ENCODE peak calls at places on chromosomes 3 and 15, in nine cellular contexts. One of them, this sample, is unnamed.

GRCh38 chr15:90716317-90716975 is 700 bp upstream of the BLM start:
- DNase-seq in fibroblast of pulmonary artery: peak
- DNase-seq in fibroblast of the conjunctiva: no peak
- DNase-seq in endodermal cell: no peak
- DNase-seq in GM12892: no peak
- DNase-seq in GM04503: no peak
- DNase-seq in fibroblast of mammary gland: peak
- DNase-seq in natural killer cell: no peak
- DNase-seq in sciatic nerve: no peak
- DNase-seq in this sample: no peak

GRCh38 chr3:171328419-171329082 is 131.7 kb downstream of the TNIK start:
- DNase-seq in natural killer cell: peak
- DNase-seq in sciatic nerve: no peak
- DNase-seq in fibroblast of the conjunctiva: no peak
- DNase-seq in endodermal cell: peak
- DNase-seq in fibroblast of pulmonary artery: peak
- DNase-seq in GM04503: no peak
- DNase-seq in fibroblast of mammary gland: peak
- DNase-seq in GM12892: no peak
- DNase-seq in this sample: no peak

GRCh38 chr3:190131329-190131728 is 10.6 kb upstream of the P3H2 start:
- DNase-seq in fibroblast of the conjunctiva: peak
- DNase-seq in fibroblast of mammary gland: peak
- DNase-seq in endodermal cell: no peak
- DNase-seq in GM04503: no peak
- DNase-seq in GM12892: no peak
- DNase-seq in natural killer cell: no peak
- DNase-seq in fibroblast of pulmonary artery: peak
- DNase-seq in sciatic nerve: no peak
- DNase-seq in this sample: no peak

GRCh38 chr3:18438586-18438985 is 13.4 kb upstream of the SATB1 start:
- DNase-seq in fibroblast of pulmonary artery: no peak
- DNase-seq in sciatic nerve: no peak
- DNase-seq in GM04503: no peak
- DNase-seq in GM12892: no peak
- DNase-seq in natural killer cell: peak
- DNase-seq in fibroblast of mammary gland: no peak
- DNase-seq in fibroblast of the conjunctiva: no peak
- DNase-seq in endodermal cell: no peak
- DNase-seq in this sample: no peak

GRCh38 chr15:25501828-25502446 is 63.1 kb upstream of the UBE3A start:
- DNase-seq in GM12892: no peak
- DNase-seq in sciatic nerve: no peak
- DNase-seq in GM04503: no peak
- DNase-seq in endodermal cell: peak
- DNase-seq in natural killer cell: no peak
- DNase-seq in fibroblast of pulmonary artery: peak
- DNase-seq in fibroblast of mammary gland: peak
- DNase-seq in fibroblast of the conjunctiva: no peak
- DNase-seq in this sample: no peak

GRCh38 chr3:27591811-27592210 is 107.6 kb upstream of the SLC4A7 start:
- DNase-seq in fibroblast of pulmonary artery: no peak
- DNase-seq in fibroblast of mammary gland: no peak
- DNase-seq in natural killer cell: no peak
- DNase-seq in sciatic nerve: no peak
- DNase-seq in endodermal cell: no peak
- DNase-seq in GM04503: no peak
- DNase-seq in GM12892: no peak
- DNase-seq in fibroblast of the conjunctiva: no peak
- DNase-seq in this sample: no peak

GRCh38 chr3:182855076-182855475 is 61.8 kb downstream of the ATP11B start:
- DNase-seq in sciatic nerve: no peak
- DNase-seq in natural killer cell: no peak
- DNase-seq in fibroblast of mammary gland: no peak
- DNase-seq in GM04503: no peak
- DNase-seq in fibroblast of pulmonary artery: no peak
- DNase-seq in fibroblast of the conjunctiva: no peak
- DNase-seq in endodermal cell: no peak
- DNase-seq in GM12892: no peak
- DNase-seq in this sample: no peak

GRCh38 chr3:172478116-172478515 is 29.9 kb upstream of the GHSR start:
- DNase-seq in endodermal cell: no peak
- DNase-seq in fibroblast of the conjunctiva: no peak
- DNase-seq in fibroblast of mammary gland: no peak
- DNase-seq in natural killer cell: no peak
- DNase-seq in fibroblast of pulmonary artery: no peak
- DNase-seq in GM04503: no peak
- DNase-seq in GM12892: no peak
- DNase-seq in sciatic nerve: no peak
- DNase-seq in this sample: no peak

GRCh38 chr3:79598594-79598993 is 169.2 kb downstream of the ROBO1 start:
- DNase-seq in fibroblast of pulmonary artery: peak
- DNase-seq in endodermal cell: peak
- DNase-seq in sciatic nerve: no peak
- DNase-seq in GM04503: no peak
- DNase-seq in natural killer cell: no peak
- DNase-seq in fibroblast of the conjunctiva: no peak
- DNase-seq in GM12892: no peak
- DNase-seq in fibroblast of mammary gland: no peak
- DNase-seq in this sample: no peak

GRCh38 chr15:61651267-61651666 is 409.0 kb downstream of the VPS13C start:
- DNase-seq in natural killer cell: no peak
- DNase-seq in GM12892: no peak
- DNase-seq in sciatic nerve: no peak
- DNase-seq in fibroblast of mammary gland: no peak
- DNase-seq in fibroblast of pulmonary artery: no peak
- DNase-seq in endodermal cell: no peak
- DNase-seq in fibroblast of the conjunctiva: no peak
- DNase-seq in GM04503: no peak
- DNase-seq in this sample: no peak

GRCh38 chr15:68057089-68057488 is 3.0 kb downstream of the PIAS1 start:
- DNase-seq in fibroblast of mammary gland: no peak
- DNase-seq in fibroblast of the conjunctiva: no peak
- DNase-seq in sciatic nerve: no peak
- DNase-seq in natural killer cell: no peak
- DNase-seq in GM12892: no peak
- DNase-seq in fibroblast of pulmonary artery: no peak
- DNase-seq in GM04503: no peak
- DNase-seq in endodermal cell: no peak
- DNase-seq in this sample: no peak

GRCh38 chr3:53191836-53192480 is 30.9 kb downstream of the PRKCD start:
- DNase-seq in GM12892: no peak
- DNase-seq in fibroblast of pulmonary artery: no peak
- DNase-seq in fibroblast of the conjunctiva: no peak
- DNase-seq in natural killer cell: no peak
- DNase-seq in sciatic nerve: peak
- DNase-seq in endodermal cell: no peak
- DNase-seq in GM04503: no peak
- DNase-seq in fibroblast of mammary gland: no peak
- DNase-seq in this sample: no peak

GRCh38 chr3:179015551-179016020 is 56.0 kb downstream of the ZMAT3 start:
- DNase-seq in fibroblast of the conjunctiva: peak
- DNase-seq in fibroblast of mammary gland: peak
- DNase-seq in natural killer cell: no peak
- DNase-seq in fibroblast of pulmonary artery: peak
- DNase-seq in GM04503: peak
- DNase-seq in sciatic nerve: no peak
- DNase-seq in GM12892: no peak
- DNase-seq in endodermal cell: peak
- DNase-seq in this sample: no peak

GRCh38 chr3:14351617-14352001 is 50.8 kb upstream of the SLC6A6 start:
- DNase-seq in GM12892: no peak
- DNase-seq in GM04503: no peak
- DNase-seq in endodermal cell: no peak
- DNase-seq in sciatic nerve: no peak
- DNase-seq in natural killer cell: no peak
- DNase-seq in fibroblast of mammary gland: no peak
- DNase-seq in fibroblast of pulmonary artery: no peak
- DNase-seq in fibroblast of the conjunctiva: no peak
- DNase-seq in this sample: no peak

GRCh38 chr15:65812467-65812866 is 20.4 kb upstream of the DENND4A start:
- DNase-seq in natural killer cell: no peak
- DNase-seq in GM04503: no peak
- DNase-seq in endodermal cell: no peak
- DNase-seq in fibroblast of pulmonary artery: no peak
- DNase-seq in GM12892: no peak
- DNase-seq in sciatic nerve: no peak
- DNase-seq in fibroblast of the conjunctiva: no peak
- DNase-seq in fibroblast of mammary gland: no peak
- DNase-seq in this sample: no peak

GRCh38 chr3:176416870-176417269 is 780.4 kb downstream of the TBL1XR1 start:
- DNase-seq in fibroblast of the conjunctiva: no peak
- DNase-seq in fibroblast of mammary gland: no peak
- DNase-seq in endodermal cell: peak
- DNase-seq in GM04503: no peak
- DNase-seq in natural killer cell: no peak
- DNase-seq in GM12892: no peak
- DNase-seq in sciatic nerve: no peak
- DNase-seq in fibroblast of pulmonary artery: no peak
- DNase-seq in this sample: no peak

GRCh38 chr15:62462721-62463120 is 297.6 kb upstream of the C2CD4B start:
- DNase-seq in fibroblast of pulmonary artery: no peak
- DNase-seq in GM12892: no peak
- DNase-seq in sciatic nerve: no peak
- DNase-seq in natural killer cell: no peak
- DNase-seq in fibroblast of mammary gland: no peak
- DNase-seq in fibroblast of the conjunctiva: no peak
- DNase-seq in endodermal cell: no peak
- DNase-seq in GM04503: no peak
- DNase-seq in this sample: no peak

GRCh38 chr3:55746808-55747413 is 259.8 kb upstream of the WNT5A start:
- DNase-seq in GM04503: no peak
- DNase-seq in fibroblast of pulmonary artery: peak
- DNase-seq in sciatic nerve: no peak
- DNase-seq in fibroblast of the conjunctiva: no peak
- DNase-seq in natural killer cell: no peak
- DNase-seq in GM12892: no peak
- DNase-seq in fibroblast of mammary gland: peak
- DNase-seq in endodermal cell: no peak
- DNase-seq in this sample: no peak

GRCh38 chr15:83446904-83447708 is at the start of gene SH3GL3:
- DNase-seq in natural killer cell: peak
- DNase-seq in fibroblast of the conjunctiva: peak
- DNase-seq in endodermal cell: peak
- DNase-seq in fibroblast of mammary gland: peak
- DNase-seq in fibroblast of pulmonary artery: peak
- DNase-seq in sciatic nerve: peak
- DNase-seq in GM12892: no peak
- DNase-seq in GM04503: no peak
- DNase-seq in this sample: peak

GRCh38 chr15:80856400-80856799 is 77.2 kb downstream of the CEMIP start:
- DNase-seq in fibroblast of the conjunctiva: no peak
- DNase-seq in fibroblast of pulmonary artery: no peak
- DNase-seq in endodermal cell: peak
- DNase-seq in GM12892: no peak
- DNase-seq in GM04503: no peak
- DNase-seq in natural killer cell: no peak
- DNase-seq in sciatic nerve: no peak
- DNase-seq in fibroblast of mammary gland: no peak
- DNase-seq in this sample: no peak

GRCh38 chr3:29609007-29609805 is 328.3 kb downstream of the RBMS3 start:
- DNase-seq in sciatic nerve: no peak
- DNase-seq in fibroblast of pulmonary artery: no peak
- DNase-seq in GM12892: no peak
- DNase-seq in fibroblast of mammary gland: no peak
- DNase-seq in endodermal cell: no peak
- DNase-seq in fibroblast of the conjunctiva: no peak
- DNase-seq in GM04503: no peak
- DNase-seq in natural killer cell: no peak
- DNase-seq in this sample: no peak

GRCh38 chr3:16885948-16886683 is 1.4 kb downstream of the PLCL2 start:
- DNase-seq in GM04503: no peak
- DNase-seq in endodermal cell: no peak
- DNase-seq in fibroblast of mammary gland: peak
- DNase-seq in fibroblast of pulmonary artery: peak
- DNase-seq in fibroblast of the conjunctiva: no peak
- DNase-seq in GM12892: no peak
- DNase-seq in sciatic nerve: no peak
- DNase-seq in natural killer cell: no peak
- DNase-seq in this sample: no peak

GRCh38 chr15:71971905-71972304 is 146.0 kb downstream of the MYO9A start:
- DNase-seq in natural killer cell: no peak
- DNase-seq in endodermal cell: no peak
- DNase-seq in GM12892: no peak
- DNase-seq in fibroblast of mammary gland: no peak
- DNase-seq in fibroblast of pulmonary artery: no peak
- DNase-seq in GM04503: no peak
- DNase-seq in sciatic nerve: no peak
- DNase-seq in fibroblast of the conjunctiva: no peak
- DNase-seq in this sample: no peak

GRCh38 chr3:39213613-39214012 is 21.2 kb upstream of the XIRP1 start:
- DNase-seq in sciatic nerve: no peak
- DNase-seq in fibroblast of mammary gland: no peak
- DNase-seq in GM04503: no peak
- DNase-seq in natural killer cell: no peak
- DNase-seq in fibroblast of pulmonary artery: no peak
- DNase-seq in GM12892: no peak
- DNase-seq in fibroblast of the conjunctiva: no peak
- DNase-seq in endodermal cell: no peak
- DNase-seq in this sample: no peak

GRCh38 chr15:75203017-75203907 is 1.6 kb downstream of the C15orf39 start:
- DNase-seq in natural killer cell: no peak
- DNase-seq in endodermal cell: no peak
- DNase-seq in fibroblast of pulmonary artery: peak
- DNase-seq in sciatic nerve: no peak
- DNase-seq in GM12892: no peak
- DNase-seq in fibroblast of mammary gland: peak
- DNase-seq in fibroblast of the conjunctiva: no peak
- DNase-seq in GM04503: no peak
- DNase-seq in this sample: no peak

GRCh38 chr3:14125193-14126016 is 553 bp downstream of the TMEM43 start:
- DNase-seq in natural killer cell: peak
- DNase-seq in fibroblast of mammary gland: peak
- DNase-seq in GM12892: no peak
- DNase-seq in sciatic nerve: no peak
- DNase-seq in fibroblast of pulmonary artery: peak
- DNase-seq in endodermal cell: peak
- DNase-seq in fibroblast of the conjunctiva: peak
- DNase-seq in GM04503: peak
- DNase-seq in this sample: peak

GRCh38 chr15:63915209-63915887 is 81.6 kb upstream of the HERC1 start:
- DNase-seq in sciatic nerve: no peak
- DNase-seq in GM04503: no peak
- DNase-seq in GM12892: no peak
- DNase-seq in fibroblast of the conjunctiva: no peak
- DNase-seq in fibroblast of pulmonary artery: no peak
- DNase-seq in fibroblast of mammary gland: no peak
- DNase-seq in endodermal cell: no peak
- DNase-seq in natural killer cell: no peak
- DNase-seq in this sample: no peak

GRCh38 chr3:193593666-193594025 is 638 bp downstream of the OPA1 start:
- DNase-seq in fibroblast of mammary gland: peak
- DNase-seq in GM12892: peak
- DNase-seq in fibroblast of the conjunctiva: no peak
- DNase-seq in fibroblast of pulmonary artery: peak
- DNase-seq in GM04503: no peak
- DNase-seq in endodermal cell: no peak
- DNase-seq in sciatic nerve: no peak
- DNase-seq in natural killer cell: peak
- DNase-seq in this sample: no peak

GRCh38 chr3:100089802-100090668 is 24.3 kb downstream of the FILIP1L start:
- DNase-seq in GM12892: no peak
- DNase-seq in sciatic nerve: no peak
- DNase-seq in endodermal cell: peak
- DNase-seq in natural killer cell: no peak
- DNase-seq in GM04503: no peak
- DNase-seq in fibroblast of the conjunctiva: peak
- DNase-seq in fibroblast of mammary gland: peak
- DNase-seq in fibroblast of pulmonary artery: peak
- DNase-seq in this sample: no peak

GRCh38 chr15:72838311-72838731 is 54.8 kb upstream of the ADPGK start:
- DNase-seq in GM04503: no peak
- DNase-seq in endodermal cell: peak
- DNase-seq in sciatic nerve: no peak
- DNase-seq in natural killer cell: no peak
- DNase-seq in fibroblast of pulmonary artery: no peak
- DNase-seq in GM12892: no peak
- DNase-seq in fibroblast of mammary gland: peak
- DNase-seq in fibroblast of the conjunctiva: no peak
- DNase-seq in this sample: no peak

GRCh38 chr3:7307410-7307809 is 446.5 kb downstream of the GRM7 start:
- DNase-seq in GM12892: no peak
- DNase-seq in fibroblast of mammary gland: no peak
- DNase-seq in fibroblast of the conjunctiva: no peak
- DNase-seq in sciatic nerve: no peak
- DNase-seq in natural killer cell: no peak
- DNase-seq in fibroblast of pulmonary artery: peak
- DNase-seq in GM04503: no peak
- DNase-seq in endodermal cell: no peak
- DNase-seq in this sample: no peak

This sample was measured in mesenteric fat pad.